ENCODE peak calls at places on chromosome 19, in seven cellular contexts. One of them, this sample, is unnamed. For H3K4me1, the result is how much of the 10 kb centered on the place peaks cover.

GRCh38 chr19:49692102-49692599 is 1.2 kb downstream of the CPT1C start:
- DNase-seq in thoracic aorta: no peak
- DNase-seq in GM23338: no peak
- DNase-seq in mucosa of descending colon: no peak
- DNase-seq in spleen: no peak
- DNase-seq in CD8-positive, alpha-beta T cell: no peak
- DNase-seq in uterus: no peak
- DNase-seq in this sample: no peak

GRCh38 chr19:46678110-46678732 is 17.2 kb upstream of the DACT3 start:
- DNase-seq in uterus: no peak
- DNase-seq in spleen: peak
- DNase-seq in mucosa of descending colon: no peak
- DNase-seq in thoracic aorta: no peak
- DNase-seq in CD8-positive, alpha-beta T cell: peak
- DNase-seq in GM23338: peak
- DNase-seq in this sample: peak

GRCh38 chr19:56301152-56301551 is 13.5 kb downstream of the ZSCAN5A start:
- DNase-seq in GM23338: peak
- DNase-seq in CD8-positive, alpha-beta T cell: no peak
- DNase-seq in spleen: no peak
- DNase-seq in thoracic aorta: no peak
- DNase-seq in mucosa of descending colon: no peak
- DNase-seq in uterus: no peak
- DNase-seq in this sample: peak

GRCh38 chr19:15357906-15358305 is 21.7 kb downstream of the AKAP8 start:
- DNase-seq in thoracic aorta: no peak
- DNase-seq in uterus: no peak
- DNase-seq in GM23338: no peak
- DNase-seq in spleen: no peak
- DNase-seq in CD8-positive, alpha-beta T cell: no peak
- DNase-seq in mucosa of descending colon: no peak
- DNase-seq in this sample: no peak

GRCh38 chr19:13629687-13630357 is 123.5 kb upstream of the CACNA1A start:
- DNase-seq in thoracic aorta: no peak
- DNase-seq in uterus: no peak
- DNase-seq in CD8-positive, alpha-beta T cell: no peak
- DNase-seq in mucosa of descending colon: no peak
- DNase-seq in spleen: peak
- DNase-seq in GM23338: no peak
- DNase-seq in this sample: no peak

GRCh38 chr19:48737360-48737998 is 2.9 kb downstream of the RASIP1 start:
- DNase-seq in CD8-positive, alpha-beta T cell: peak
- DNase-seq in uterus: no peak
- DNase-seq in mucosa of descending colon: no peak
- DNase-seq in thoracic aorta: no peak
- DNase-seq in GM23338: peak
- DNase-seq in spleen: no peak
- DNase-seq in this sample: no peak

GRCh38 chr19:14039181-14039580 is 7.6 kb downstream of the IL27RA start:
- DNase-seq in GM23338: no peak
- DNase-seq in CD8-positive, alpha-beta T cell: no peak
- DNase-seq in spleen: no peak
- DNase-seq in thoracic aorta: no peak
- DNase-seq in mucosa of descending colon: no peak
- DNase-seq in uterus: no peak
- DNase-seq in this sample: no peak

GRCh38 chr19:35442091-35442490 is 6.0 kb upstream of the FFAR2 start:
- DNase-seq in uterus: no peak
- DNase-seq in thoracic aorta: no peak
- DNase-seq in mucosa of descending colon: no peak
- DNase-seq in CD8-positive, alpha-beta T cell: no peak
- DNase-seq in spleen: peak
- DNase-seq in GM23338: no peak
- DNase-seq in this sample: no peak

GRCh38 chr19:35299523-35300339 is 7.8 kb downstream of the MAG start:
- DNase-seq in spleen: no peak
- DNase-seq in uterus: no peak
- DNase-seq in thoracic aorta: no peak
- DNase-seq in CD8-positive, alpha-beta T cell: no peak
- DNase-seq in mucosa of descending colon: no peak
- DNase-seq in GM23338: peak
- DNase-seq in this sample: peak

GRCh38 chr19:38452430-38453366 is 19.2 kb downstream of the RYR1 start:
- DNase-seq in mucosa of descending colon: peak
- DNase-seq in GM23338: peak
- DNase-seq in CD8-positive, alpha-beta T cell: no peak
- DNase-seq in thoracic aorta: no peak
- DNase-seq in spleen: no peak
- DNase-seq in uterus: no peak
- DNase-seq in this sample: peak

GRCh38 chr19:13778398-13778797 is 4.1 kb downstream of the C19orf53 start:
- DNase-seq in mucosa of descending colon: no peak
- DNase-seq in thoracic aorta: no peak
- DNase-seq in CD8-positive, alpha-beta T cell: no peak
- DNase-seq in GM23338: no peak
- DNase-seq in uterus: no peak
- DNase-seq in spleen: no peak
- DNase-seq in this sample: no peak

GRCh38 chr19:40614595-40615411 is 13.6 kb downstream of the LTBP4 start:
- DNase-seq in CD8-positive, alpha-beta T cell: peak
- DNase-seq in mucosa of descending colon: peak
- DNase-seq in thoracic aorta: no peak
- DNase-seq in GM23338: peak
- DNase-seq in uterus: peak
- DNase-seq in spleen: peak
- DNase-seq in this sample: peak

GRCh38 chr19:2561895-2562294 is 86.0 kb downstream of the GADD45B start:
- DNase-seq in uterus: no peak
- DNase-seq in mucosa of descending colon: no peak
- DNase-seq in CD8-positive, alpha-beta T cell: peak
- DNase-seq in spleen: peak
- DNase-seq in thoracic aorta: no peak
- DNase-seq in GM23338: no peak
- DNase-seq in this sample: no peak
- H3K4me3 ChIP-seq in uterus: no peak
- H3K4me3 ChIP-seq in mucosa of descending colon: no peak
- H3K4me3 ChIP-seq in CD8-positive, alpha-beta T cell: peak
- H3K4me3 ChIP-seq in spleen: peak
- H3K4me3 ChIP-seq in thoracic aorta: peak
- H3K4me3 ChIP-seq in GM23338: no peak
- H3K4me3 ChIP-seq in this sample: no peak

GRCh38 chr19:8986296-8986695 is 23.9 kb downstream of the MUC16 start:
- DNase-seq in GM23338: no peak
- DNase-seq in CD8-positive, alpha-beta T cell: no peak
- DNase-seq in mucosa of descending colon: no peak
- DNase-seq in uterus: no peak
- DNase-seq in spleen: no peak
- DNase-seq in thoracic aorta: no peak
- DNase-seq in this sample: no peak

DNA sequence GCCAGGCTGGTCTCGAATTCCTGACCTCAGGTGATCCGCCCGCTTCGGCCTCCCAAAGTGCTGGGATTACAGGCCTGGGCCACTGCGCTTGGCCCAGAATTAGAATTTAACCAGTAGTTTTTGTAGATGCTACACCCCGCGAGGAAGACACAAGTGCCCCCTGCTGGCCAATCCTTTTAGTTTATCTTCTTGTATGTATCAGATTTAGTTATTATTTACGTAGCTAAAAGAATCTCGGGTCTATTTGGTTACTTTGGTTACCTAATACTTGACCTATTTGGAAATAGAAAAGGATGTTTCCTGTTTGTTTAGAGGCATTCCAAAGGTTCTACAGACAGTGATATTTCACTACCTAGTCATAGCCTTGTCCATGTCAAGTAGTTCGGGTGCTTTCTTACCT is 22.0 kb downstream of the MUC16 start:
- DNase-seq in CD8-positive, alpha-beta T cell: no peak
- DNase-seq in uterus: no peak
- DNase-seq in spleen: peak
- DNase-seq in thoracic aorta: no peak
- DNase-seq in mucosa of descending colon: peak
- DNase-seq in GM23338: peak
- DNase-seq in this sample: peak
- TF ChIP-seq CTCF in CD8-positive, alpha-beta T cell: no peak
- TF ChIP-seq CTCF in uterus: no peak
- TF ChIP-seq CTCF in spleen: no peak
- TF ChIP-seq CTCF in thoracic aorta: no peak
- TF ChIP-seq CTCF in mucosa of descending colon: no peak
- TF ChIP-seq CTCF in GM23338: peak
- TF ChIP-seq CTCF in this sample: no peak

GRCh38 chr19:2320939-2321338 is 7.4 kb downstream of the LSM7 start:
- DNase-seq in GM23338: no peak
- DNase-seq in CD8-positive, alpha-beta T cell: no peak
- DNase-seq in uterus: no peak
- DNase-seq in mucosa of descending colon: no peak
- DNase-seq in thoracic aorta: no peak
- DNase-seq in spleen: no peak
- DNase-seq in this sample: no peak
- H3K4me1 ChIP-seq in GM23338: under half
- H3K4me1 ChIP-seq in CD8-positive, alpha-beta T cell: under half
- H3K4me1 ChIP-seq in uterus: under half
- H3K4me1 ChIP-seq in mucosa of descending colon: under half
- H3K4me1 ChIP-seq in thoracic aorta: under half
- H3K4me1 ChIP-seq in spleen: half or more
- H3K4me1 ChIP-seq in this sample: under half

GRCh38 chr19:44588753-44589112 is 24.6 kb upstream of the IGSF23 start:
- DNase-seq in CD8-positive, alpha-beta T cell: no peak
- DNase-seq in uterus: no peak
- DNase-seq in GM23338: no peak
- DNase-seq in mucosa of descending colon: no peak
- DNase-seq in spleen: no peak
- DNase-seq in thoracic aorta: no peak
- DNase-seq in this sample: no peak

GRCh38 chr19:44590245-44591059 is 22.9 kb upstream of the IGSF23 start:
- DNase-seq in CD8-positive, alpha-beta T cell: no peak
- DNase-seq in mucosa of descending colon: no peak
- DNase-seq in thoracic aorta: no peak
- DNase-seq in GM23338: no peak
- DNase-seq in spleen: no peak
- DNase-seq in uterus: no peak
- DNase-seq in this sample: no peak

GRCh38 chr19:44592451-44592890 is 20.9 kb upstream of the IGSF23 start:
- DNase-seq in thoracic aorta: no peak
- DNase-seq in uterus: no peak
- DNase-seq in GM23338: no peak
- DNase-seq in spleen: no peak
- DNase-seq in CD8-positive, alpha-beta T cell: no peak
- DNase-seq in mucosa of descending colon: no peak
- DNase-seq in this sample: no peak

GRCh38 chr19:44585371-44586141 is 27.8 kb upstream of the IGSF23 start:
- DNase-seq in CD8-positive, alpha-beta T cell: no peak
- DNase-seq in GM23338: no peak
- DNase-seq in thoracic aorta: no peak
- DNase-seq in mucosa of descending colon: peak
- DNase-seq in spleen: no peak
- DNase-seq in uterus: no peak
- DNase-seq in this sample: no peak

DNA sequence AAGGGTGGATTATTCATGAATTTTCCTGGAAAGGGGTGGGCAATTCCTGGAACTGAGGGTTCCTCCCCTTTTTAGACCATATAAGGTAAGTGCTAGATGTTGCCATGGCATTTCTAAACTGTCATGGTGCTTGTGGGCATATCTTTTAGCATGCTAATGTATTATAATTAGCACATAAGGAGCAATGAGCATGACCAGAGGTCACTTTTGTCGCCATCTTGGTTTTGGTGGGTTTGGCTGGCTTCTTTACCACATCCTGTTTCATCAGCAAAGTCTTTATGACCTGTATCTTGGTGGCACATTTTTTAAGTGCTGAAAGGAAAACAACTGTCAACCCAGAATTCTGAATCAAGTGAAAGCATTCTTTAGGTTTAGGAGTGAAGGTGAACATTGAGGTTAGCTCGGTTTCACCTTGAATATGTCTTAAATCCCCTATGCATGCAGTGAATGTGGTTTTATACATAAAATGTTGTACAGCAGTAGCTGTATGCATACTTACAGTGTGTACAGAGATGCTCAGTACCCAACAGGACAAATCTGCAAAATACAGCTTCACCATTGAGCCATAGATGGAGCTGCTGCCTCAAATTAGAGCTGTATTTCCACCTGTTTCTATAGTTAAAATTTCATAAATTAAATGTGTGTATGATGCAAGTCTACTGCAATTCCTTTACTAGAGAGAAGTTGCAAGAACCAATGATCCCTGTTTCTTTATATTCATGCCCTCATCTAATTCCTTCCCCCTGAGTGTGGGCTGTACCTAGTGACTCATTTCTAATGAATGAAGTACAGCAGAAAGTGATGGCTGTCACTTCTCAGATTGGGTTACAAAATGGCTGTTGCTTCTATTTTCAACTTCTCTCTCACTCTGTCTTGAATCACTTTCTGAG is 25.3 kb upstream of the IGSF23 start:
- DNase-seq in CD8-positive, alpha-beta T cell: no peak
- DNase-seq in GM23338: no peak
- DNase-seq in thoracic aorta: no peak
- DNase-seq in spleen: no peak
- DNase-seq in uterus: no peak
- DNase-seq in mucosa of descending colon: no peak
- DNase-seq in this sample: no peak
- H3K4me3 ChIP-seq in CD8-positive, alpha-beta T cell: no peak
- H3K4me3 ChIP-seq in GM23338: no peak
- H3K4me3 ChIP-seq in thoracic aorta: no peak
- H3K4me3 ChIP-seq in spleen: no peak
- H3K4me3 ChIP-seq in uterus: no peak
- H3K4me3 ChIP-seq in mucosa of descending colon: no peak
- H3K4me3 ChIP-seq in this sample: no peak

GRCh38 chr19:18439025-18439909 is 1.3 kb upstream of the ISYNA1 start:
- DNase-seq in GM23338: peak
- DNase-seq in spleen: peak
- DNase-seq in thoracic aorta: no peak
- DNase-seq in CD8-positive, alpha-beta T cell: no peak
- DNase-seq in mucosa of descending colon: no peak
- DNase-seq in uterus: peak
- DNase-seq in this sample: no peak
- TF ChIP-seq CTCF in GM23338: no peak
- TF ChIP-seq CTCF in spleen: no peak
- TF ChIP-seq CTCF in thoracic aorta: no peak
- TF ChIP-seq CTCF in CD8-positive, alpha-beta T cell: no peak
- TF ChIP-seq CTCF in mucosa of descending colon: no peak
- TF ChIP-seq CTCF in uterus: no peak
- TF ChIP-seq CTCF in this sample: no peak

GRCh38 chr19:4694211-4694987 is 24.3 kb upstream of the MYDGF start:
- DNase-seq in spleen: no peak
- DNase-seq in GM23338: no peak
- DNase-seq in CD8-positive, alpha-beta T cell: no peak
- DNase-seq in mucosa of descending colon: peak
- DNase-seq in uterus: peak
- DNase-seq in thoracic aorta: no peak
- DNase-seq in this sample: peak

GRCh38 chr19:4692275-4693077 is 22.3 kb upstream of the MYDGF start:
- DNase-seq in GM23338: no peak
- DNase-seq in CD8-positive, alpha-beta T cell: no peak
- DNase-seq in spleen: no peak
- DNase-seq in mucosa of descending colon: no peak
- DNase-seq in thoracic aorta: no peak
- DNase-seq in uterus: no peak
- DNase-seq in this sample: no peak

GRCh38 chr19:4691383-4691782 is 21.2 kb upstream of the MYDGF start:
- DNase-seq in thoracic aorta: no peak
- DNase-seq in mucosa of descending colon: peak
- DNase-seq in CD8-positive, alpha-beta T cell: no peak
- DNase-seq in spleen: no peak
- DNase-seq in GM23338: no peak
- DNase-seq in uterus: no peak
- DNase-seq in this sample: no peak

GRCh38 chr19:4693471-4694121 is 23.5 kb upstream of the MYDGF start:
- DNase-seq in thoracic aorta: no peak
- DNase-seq in uterus: no peak
- DNase-seq in GM23338: no peak
- DNase-seq in CD8-positive, alpha-beta T cell: no peak
- DNase-seq in mucosa of descending colon: no peak
- DNase-seq in spleen: no peak
- DNase-seq in this sample: no peak

GRCh38 chr19:4693078-4693350 is 22.9 kb upstream of the MYDGF start:
- DNase-seq in thoracic aorta: no peak
- DNase-seq in spleen: no peak
- DNase-seq in CD8-positive, alpha-beta T cell: no peak
- DNase-seq in mucosa of descending colon: no peak
- DNase-seq in uterus: no peak
- DNase-seq in GM23338: no peak
- DNase-seq in this sample: no peak
- H3K4me1 ChIP-seq in thoracic aorta: under half
- H3K4me1 ChIP-seq in spleen: under half
- H3K4me1 ChIP-seq in CD8-positive, alpha-beta T cell: under half
- H3K4me1 ChIP-seq in mucosa of descending colon: under half
- H3K4me1 ChIP-seq in uterus: under half
- H3K4me1 ChIP-seq in GM23338: under half
- H3K4me1 ChIP-seq in this sample: under half